ENCODE peak calls at places on chromosomes 7 and 10, in seven cellular contexts. Y is astrocyte of the spinal cord, B is lung, H is GM12865, D is epithelial cell of esophagus, P is progenitor cell of endocrine pancreas, F is tibial artery. X is an unnamed sample.

GRCh38 chr7:39624202-39624807 is 933 bp downstream of the RALA start:
- DNase-seq in D (peak), P (no peak), Y (no peak), B (no peak), H (peak), F (no peak), X (no peak)

GRCh38 chr7:2802082-2802481 is 42.0 kb downstream of the GNA12 start:
- DNase-seq in D (peak), Y (peak), H (no peak), F (no peak), B (no peak), P (no peak), X (no peak)

GRCh38 chr7:1557771-1558170 is 1.8 kb upstream of the TMEM184A start:
- DNase-seq in F (no peak), P (no peak), H (no peak), B (no peak), D (no peak), Y (no peak), X (no peak)

GRCh38 chr10:52992569-52992968 is 220.0 kb upstream of the MBL2 start:
- DNase-seq in D (no peak), H (no peak), P (no peak), Y (no peak), B (no peak), F (no peak), X (no peak)

GRCh38 chr10:119233821-119234220 is 26.4 kb downstream of the GRK5 start:
- DNase-seq in D (no peak), F (peak), P (no peak), B (no peak), Y (peak), H (no peak), X (no peak)

GRCh38 chr7:88111136-88111748 is 108.6 kb downstream of the SRI start:
- DNase-seq in H (peak), F (no peak), Y (peak), D (peak), P (no peak), B (no peak), X (no peak)

GRCh38 chr10:42878134-42878820 is 95.7 kb downstream of the BMS1 start:
- DNase-seq in D (no peak), Y (no peak), B (peak), P (no peak), H (no peak), F (no peak), X (no peak)

GRCh38 chr7:26090927-26091519 is 61.0 kb upstream of the NFE2L3 start:
- DNase-seq in P (no peak), B (no peak), Y (peak), H (peak), D (peak), F (no peak), X (peak)

GRCh38 chr7:417973-418601 is 101.6 kb downstream of the PDGFA start:
- DNase-seq in P (no peak), B (no peak), H (no peak), D (no peak), Y (no peak), F (peak), X (no peak)

GRCh38 chr10:87095241-87095945 is 387 bp downstream of the SHLD2 start:
- DNase-seq in D (peak), Y (peak), P (peak), F (peak), B (peak), H (peak), X (peak)

GRCh38 chr10:62443866-62444265 is 69.7 kb downstream of the ZNF365 start:
- DNase-seq in H (no peak), F (no peak), P (no peak), D (no peak), B (no peak), Y (no peak), X (no peak)

GRCh38 chr10:919481-919880 is 12.0 kb downstream of the LARP4B start:
- DNase-seq in H (no peak), Y (no peak), P (no peak), B (no peak), D (no peak), F (no peak), X (no peak)
- TF ChIP-seq CTCF in H (no peak), Y (no peak), P (no peak), B (no peak), D (no peak), F (no peak), X (no peak)

DNA sequence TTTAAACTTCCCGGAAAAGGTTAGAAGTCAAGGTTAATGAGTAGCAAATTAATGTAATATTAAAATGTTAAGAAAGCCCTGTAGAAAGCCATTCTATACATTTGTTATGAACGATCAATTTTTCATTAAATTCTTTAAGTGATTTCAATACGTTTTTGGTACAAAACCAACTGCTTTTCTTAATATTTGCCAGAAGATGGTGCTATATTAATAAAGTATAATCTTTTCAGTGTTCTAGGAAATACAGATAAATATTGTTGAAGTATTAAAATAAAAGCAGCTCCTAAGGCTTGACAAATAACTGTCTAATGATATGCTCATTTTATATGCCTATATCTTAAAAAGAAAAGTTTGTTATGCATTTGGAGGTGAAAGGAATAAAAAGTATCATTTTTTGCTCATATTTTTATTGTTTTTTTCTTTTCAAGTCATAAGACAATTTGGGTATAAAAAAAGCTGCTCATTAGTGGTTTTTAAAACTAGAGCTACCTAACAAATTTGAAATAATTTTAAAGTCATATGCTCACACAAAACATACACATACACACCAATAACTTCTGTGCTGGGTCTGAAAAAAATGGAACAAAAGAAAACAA is 130.3 kb upstream of the POT1 start:
- DNase-seq in H (no peak), P (no peak), F (no peak), B (no peak), Y (peak), D (peak), X (no peak)
- TF ChIP-seq CTCF in H (peak), P (peak), F (peak), B (no peak), Y (peak), D (peak), X (peak)

DNA sequence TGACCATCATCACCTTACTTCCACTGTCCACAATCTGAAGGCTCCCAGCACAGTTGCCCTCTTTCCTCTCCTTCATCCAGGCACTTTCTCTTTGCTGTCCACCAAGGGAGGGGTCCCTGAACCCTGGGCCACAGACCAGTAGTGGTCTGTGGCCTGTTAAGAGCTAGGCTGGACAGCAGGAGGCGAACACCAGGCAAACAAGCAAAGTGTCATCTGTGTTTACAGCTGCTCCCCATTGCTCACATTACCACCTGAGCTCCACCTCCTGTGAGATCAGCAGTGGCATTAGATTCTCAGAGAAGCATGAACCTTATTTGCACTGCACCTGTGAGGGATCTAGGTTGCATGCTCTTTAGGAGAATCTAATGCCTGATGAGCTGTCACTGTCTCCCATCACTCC is 27.7 kb downstream of the FZD1 start:
- DNase-seq in D (peak), H (no peak), Y (no peak), P (no peak), F (no peak), B (no peak), X (no peak)
- TF ChIP-seq CTCF in D (peak), H (no peak), Y (no peak), P (no peak), F (no peak), B (no peak), X (no peak)

DNA sequence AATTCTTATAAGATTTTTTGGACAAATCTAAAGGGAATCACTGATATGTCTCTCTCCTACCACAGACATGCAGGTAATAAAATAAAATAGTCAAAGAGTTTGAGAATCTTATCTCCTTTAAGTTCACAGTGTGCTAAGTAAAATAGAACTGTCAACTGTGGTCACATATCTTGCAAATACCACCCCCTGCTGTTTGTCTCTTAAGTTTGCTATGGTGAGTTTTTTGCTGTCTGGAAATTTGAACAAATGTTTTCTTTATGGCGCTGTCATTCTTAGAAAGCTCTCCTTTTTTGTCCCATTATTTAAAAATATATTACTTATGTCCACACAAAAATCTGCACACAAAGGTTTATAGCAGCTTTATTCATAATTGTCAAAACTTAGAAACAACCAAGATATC is 19.6 kb downstream of the GIMAP5 start:
- DNase-seq in F (no peak), B (no peak), D (peak), H (peak), P (no peak), Y (no peak), X (no peak)
- TF ChIP-seq CTCF in F (peak), B (peak), D (no peak), H (peak), P (peak), Y (no peak), X (peak)

GRCh38 chr10:17183110-17183509 is 18.4 kb downstream of the TRDMT1 start:
- DNase-seq in P (no peak), H (no peak), D (no peak), F (no peak), B (no peak), Y (no peak), X (no peak)
- TF ChIP-seq CTCF in P (peak), H (no peak), D (peak), F (no peak), B (no peak), Y (peak), X (no peak)

GRCh38 chr10:110190170-110190569 is 17.2 kb upstream of the MXI1 start:
- DNase-seq in D (peak), H (no peak), B (no peak), P (no peak), Y (no peak), F (no peak), X (no peak)

GRCh38 chr10:110192552-110192951 is 14.9 kb upstream of the MXI1 start:
- DNase-seq in H (peak), P (no peak), Y (no peak), F (no peak), B (no peak), D (no peak), X (no peak)
- TF ChIP-seq CTCF in H (peak), P (no peak), Y (no peak), F (no peak), B (no peak), D (no peak), X (no peak)

DNA sequence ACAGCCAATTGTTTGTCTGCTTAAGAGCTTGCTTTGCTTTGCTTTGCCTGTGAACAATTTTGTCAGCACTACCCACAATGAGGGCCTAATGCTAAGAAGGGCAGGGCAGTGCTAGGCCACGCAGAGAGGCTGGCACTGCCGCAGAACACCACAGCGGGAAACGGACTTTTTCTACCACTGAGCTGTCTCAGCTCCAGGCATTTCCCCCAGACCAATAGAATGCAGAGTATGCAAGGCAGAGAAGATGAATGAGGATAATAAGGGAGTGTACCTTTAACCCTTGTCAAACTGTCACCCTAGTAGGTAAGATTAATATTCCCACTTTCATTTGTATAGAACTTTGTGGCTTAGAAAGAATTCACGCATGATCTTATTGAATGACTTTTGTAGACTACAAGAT is 104.5 kb downstream of the SH3PXD2A start:
- DNase-seq in H (no peak), F (no peak), B (no peak), Y (no peak), P (no peak), D (no peak), X (no peak)
- TF ChIP-seq CTCF in H (no peak), F (no peak), B (no peak), Y (no peak), P (no peak), D (no peak), X (no peak)

GRCh38 chr10:15704581-15704968 is 15.1 kb downstream of the ITGA8 start:
- DNase-seq in B (no peak), D (no peak), H (no peak), F (no peak), P (no peak), Y (peak), X (no peak)

GRCh38 chr10:15710455-15710854 is 9.3 kb downstream of the ITGA8 start:
- DNase-seq in P (no peak), Y (no peak), F (no peak), H (no peak), D (no peak), B (no peak), X (no peak)

GRCh38 chr10:15703167-15703880 is 16.4 kb downstream of the ITGA8 start:
- DNase-seq in H (no peak), D (no peak), P (no peak), Y (peak), F (no peak), B (no peak), X (no peak)

GRCh38 chr10:15703944-15704580 is 15.7 kb downstream of the ITGA8 start:
- DNase-seq in D (no peak), F (no peak), P (no peak), Y (no peak), B (no peak), H (no peak), X (no peak)

DNA sequence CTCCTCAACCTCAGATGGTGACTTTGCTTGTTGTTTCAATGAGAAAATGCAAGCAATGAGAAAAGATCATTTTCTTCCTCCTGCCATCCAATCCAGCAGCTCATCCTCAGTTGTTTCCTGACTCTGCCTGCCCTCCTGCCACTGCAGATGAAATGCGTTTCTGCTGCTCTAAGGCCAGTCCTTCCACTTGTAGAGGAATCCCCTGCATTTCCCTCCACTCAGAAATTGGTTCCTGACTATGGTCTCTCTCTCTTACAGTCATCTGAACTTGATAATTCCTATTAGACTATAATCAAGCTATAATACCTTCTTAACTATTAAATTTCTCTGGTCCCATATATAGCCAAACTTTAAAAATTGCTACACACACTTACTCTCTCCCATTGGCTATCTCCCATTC is 14.4 kb downstream of the ITGA8 start:
- DNase-seq in Y (no peak), D (no peak), H (no peak), F (no peak), B (no peak), P (no peak), X (no peak)
- TF ChIP-seq CTCF in Y (no peak), D (no peak), H (no peak), F (no peak), B (no peak), P (no peak), X (no peak)

DNA sequence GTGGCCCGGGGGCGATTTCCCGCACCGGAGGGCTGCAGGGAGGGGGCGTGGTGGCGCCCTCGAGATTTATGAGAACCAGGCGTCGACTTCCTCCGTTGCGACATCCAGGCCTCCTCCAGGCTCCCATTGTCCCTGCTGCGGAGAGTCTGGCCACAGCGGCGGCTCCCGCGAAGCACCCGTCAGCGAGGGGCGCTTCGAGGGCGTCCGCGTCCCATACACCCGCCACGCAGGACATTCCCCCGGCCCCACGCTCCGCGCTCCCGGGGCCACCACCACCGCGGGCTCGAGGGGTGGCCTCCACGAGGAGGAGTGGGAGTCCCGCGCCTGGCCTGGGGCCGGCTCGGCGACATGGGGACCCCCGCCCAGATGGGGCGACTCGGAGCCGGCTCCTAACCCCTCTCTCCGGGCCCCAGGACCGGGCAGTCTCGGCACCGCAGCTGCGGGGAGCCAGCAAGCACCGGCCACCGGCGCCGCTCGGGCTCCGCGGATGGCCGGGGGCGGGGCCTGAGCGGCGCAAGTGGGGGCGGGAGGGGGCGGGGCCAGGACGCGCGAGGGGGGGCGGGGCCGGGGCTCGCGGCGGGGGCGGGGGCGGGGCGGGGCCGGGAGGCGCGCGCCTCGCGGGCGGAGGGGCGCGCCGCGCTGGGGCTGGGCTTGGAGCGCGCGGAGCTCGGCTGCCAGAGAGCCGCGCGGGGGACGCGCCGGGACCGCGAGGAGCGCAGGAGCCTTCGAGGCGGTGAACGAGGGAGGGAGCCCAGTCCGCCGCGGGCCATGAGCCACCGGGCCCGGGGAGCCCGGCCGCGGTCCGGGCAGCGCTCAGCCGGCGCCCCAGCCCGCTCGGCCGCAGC is at the start of gene SH2B2:
- DNase-seq in P (peak), B (peak), H (peak), Y (peak), D (peak), F (peak), X (no peak)
- TF ChIP-seq CTCF in P (no peak), B (no peak), H (no peak), Y (no peak), D (no peak), F (no peak), X (no peak)